ENCODE peak calls at places on chromosome 1, in four cellular contexts. F is CD8-positive, alpha-beta T cell; J is neural progenitor cell; H is hepatocyte. I is an unnamed sample.

GRCh38 chr1:76254165-76255043 is 179.9 kb downstream of the ST6GALNAC3 start:
- DNase-seq in J (no peak), F (no peak), H (peak; percentile 12), I (no peak)

GRCh38 chr1:25774921-25775774 is 24.8 kb upstream of the SELENON start:
- DNase-seq in F (peak; percentile 60), H (no peak), J (no peak), I (no peak)

GRCh38 chr1:168135982-168136708 is 585 bp downstream of the GPR161 start:
- DNase-seq in H (peak; percentile 69), F (no peak), J (peak; percentile 69), I (peak; percentile 30)

GRCh38 chr1:113438505-113439271 is 48.4 kb downstream of the MAGI3 start:
- DNase-seq in F (no peak), J (no peak), H (no peak), I (no peak)

GRCh38 chr1:234114648-234115307 is 210.3 kb downstream of the SLC35F3 start:
- DNase-seq in H (peak; percentile 70), F (no peak), J (peak; percentile 75), I (peak; percentile 59)

GRCh38 chr1:6507461-6507911 is 16.0 kb upstream of the PLEKHG5 start:
- DNase-seq in F (no peak), H (no peak), J (no peak), I (no peak)

GRCh38 chr1:221987860-221988520 is 246.1 kb upstream of the DUSP10 start:
- DNase-seq in H (no peak), F (no peak), J (no peak), I (peak; percentile 91)

GRCh38 chr1:44377925-44378784 is 23.1 kb upstream of the ERI3 start:
- DNase-seq in F (peak; percentile 29), J (peak; percentile 86), H (peak; percentile 72), I (peak; percentile 58)

GRCh38 chr1:109904105-109904817 is 6.4 kb upstream of the CSF1 start:
- DNase-seq in H (no peak), J (no peak), F (no peak), I (no peak)

GRCh38 chr1:205928256-205928655 is 15.0 kb downstream of the SLC26A9 start:
- DNase-seq in H (no peak), J (no peak), F (no peak), I (no peak)

GRCh38 chr1:201254625-201255469 is 28.5 kb upstream of the PKP1 start:
- DNase-seq in F (peak; percentile 53), J (peak; percentile 70), H (peak; percentile 69), I (peak; percentile 91)

GRCh38 chr1:115284209-115284608 is 53.8 kb downstream of the NGF start:
- DNase-seq in H (no peak), J (no peak), F (no peak), I (no peak)
- H3K27ac ChIP-seq in H (no peak overlapping the region), J (no peak overlapping the region), F (no peak overlapping the region), I (no peak overlapping the region)

DNA sequence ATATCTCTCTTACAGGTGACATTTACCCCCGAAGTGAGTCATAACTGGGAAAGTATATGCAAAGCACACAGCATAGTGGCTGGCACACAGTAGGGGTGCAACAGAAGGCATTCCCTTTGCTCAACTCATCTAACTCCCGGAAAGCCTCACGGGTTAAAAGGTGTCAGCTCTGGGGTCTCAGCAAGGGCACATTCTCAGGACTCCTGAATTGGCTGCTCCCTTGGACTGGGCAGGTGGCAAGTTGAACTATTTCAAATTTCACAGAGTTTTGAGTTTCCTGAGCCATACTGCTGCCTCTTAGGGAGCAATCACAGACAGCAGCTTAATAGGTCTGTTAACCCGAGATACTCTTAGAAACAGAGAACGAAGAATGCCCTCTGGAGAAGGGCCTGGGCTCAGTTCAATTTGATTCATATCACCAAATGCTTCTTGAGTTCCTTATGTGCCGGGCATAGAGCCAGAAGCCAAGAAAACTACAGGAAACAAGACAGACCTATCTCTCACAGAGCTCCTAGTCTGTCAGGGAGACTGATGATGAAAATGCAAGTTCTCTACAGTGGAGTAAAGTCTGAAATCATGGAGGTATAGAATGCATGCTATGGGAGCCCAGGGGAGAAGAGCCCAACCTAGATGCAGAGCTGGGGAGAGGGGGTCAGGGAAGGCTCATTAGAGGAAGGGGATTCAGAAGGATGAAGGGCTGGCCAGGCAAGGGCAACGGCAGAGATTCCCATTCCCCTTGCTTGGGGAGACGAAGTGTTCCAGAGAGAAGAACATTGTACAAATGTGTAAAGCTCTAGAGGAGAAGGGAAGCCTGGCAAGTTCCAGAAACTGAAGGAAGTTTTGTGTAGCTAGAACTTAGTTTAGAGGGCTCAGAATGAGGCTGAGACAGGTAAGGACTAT is 143.9 kb upstream of the HMGB4 start:
- DNase-seq in H (no peak), J (no peak), F (no peak), I (no peak)
- TF ChIP-seq CTCF in H (no peak), J (no peak), F (no peak), I (no peak)

GRCh38 chr1:155011437-155011907 is 8.9 kb downstream of the ZBTB7B start:
- DNase-seq in F (no peak), J (no peak), H (no peak), I (no peak)
- H3K27ac ChIP-seq in F (no peak overlapping the region), J (no peak overlapping the region), H (peak overlapping the region; percentile 20), I (peak overlapping the region; percentile 100)

GRCh38 chr1:219733511-219733910 is 120.6 kb upstream of the ZC3H11B start:
- DNase-seq in F (no peak), J (no peak), H (no peak), I (no peak)

GRCh38 chr1:219731771-219732170 is 118.9 kb upstream of the ZC3H11B start:
- DNase-seq in F (no peak), J (no peak), H (no peak), I (peak; percentile 29)

DNA sequence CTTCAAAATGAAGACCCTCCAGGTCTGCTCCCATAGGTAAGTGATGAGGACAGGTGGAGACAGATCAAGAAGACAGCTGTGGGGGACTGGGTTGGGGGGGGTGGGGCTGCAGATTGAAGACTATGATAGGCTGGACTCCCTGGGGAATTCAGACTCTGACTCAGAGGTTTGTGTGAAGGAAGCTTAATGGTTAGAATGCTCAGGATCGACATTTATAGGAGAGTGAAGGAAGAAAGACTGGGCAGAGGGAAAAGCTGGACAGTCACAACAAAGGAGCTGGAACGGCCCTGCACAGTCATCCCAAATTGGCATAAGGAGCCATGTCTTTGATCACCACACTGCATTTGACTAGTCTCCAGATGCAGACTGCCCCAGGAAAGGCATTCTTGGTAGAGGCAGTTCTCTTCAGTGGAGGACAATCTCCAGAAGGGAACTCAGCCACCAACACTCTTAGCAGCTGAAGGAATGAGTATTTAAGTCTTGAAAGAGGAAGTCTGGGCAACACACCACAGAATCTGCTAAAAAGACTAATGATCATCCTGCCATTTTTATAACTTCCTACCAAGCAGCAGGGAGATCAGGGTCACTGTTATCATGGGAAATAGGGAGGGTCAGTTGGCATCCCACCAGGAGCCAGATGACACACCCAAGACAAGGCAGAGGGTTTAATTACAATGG is 120.0 kb upstream of the ZC3H11B start:
- DNase-seq in H (no peak), J (no peak), F (no peak), I (no peak)
- TF ChIP-seq CTCF in H (no peak), J (no peak), F (no peak), I (no peak)

DNA sequence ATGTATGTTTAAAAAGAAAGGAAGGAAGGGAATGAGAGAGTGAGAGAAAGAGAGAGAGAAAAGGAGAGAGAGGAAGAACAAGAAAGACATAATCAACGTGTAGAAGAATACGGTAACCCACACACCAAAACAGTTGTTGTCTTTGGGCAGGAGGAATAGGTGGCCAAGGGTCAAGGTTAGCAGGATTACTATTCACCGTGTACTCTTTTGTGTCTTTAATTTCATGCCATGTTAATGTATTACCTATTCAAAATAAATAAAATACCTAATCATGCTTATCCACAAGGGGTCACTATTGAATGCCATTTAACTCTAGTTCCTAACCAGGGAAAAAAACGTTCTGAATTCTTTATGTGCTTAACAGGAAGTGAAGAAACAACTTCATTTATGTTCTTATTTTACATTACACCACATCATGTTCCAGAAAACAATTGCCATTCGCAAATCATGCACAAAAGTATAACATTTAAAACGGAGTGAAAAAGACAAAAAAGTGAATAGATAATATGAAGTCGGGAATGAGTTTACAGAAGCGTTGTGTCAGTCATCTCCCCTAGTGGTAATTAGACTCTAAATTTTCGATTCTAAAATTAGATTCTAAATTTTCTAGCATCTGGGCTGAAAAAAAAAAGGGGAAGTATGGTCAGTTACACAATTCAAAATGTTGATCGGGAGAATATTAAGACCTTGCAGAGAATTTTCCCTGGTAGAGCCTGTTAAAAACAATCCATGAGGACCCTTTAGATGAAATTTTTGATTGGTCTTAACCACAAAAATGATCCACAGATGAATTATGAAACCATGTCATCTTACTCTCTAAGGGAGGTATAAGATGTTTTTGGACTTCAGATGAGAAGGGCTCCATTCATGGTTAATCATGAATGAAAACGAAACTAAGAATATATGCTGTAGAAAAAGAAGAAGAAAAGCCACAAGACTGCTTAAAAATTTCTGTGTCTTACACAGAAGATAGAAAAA is 694 bp upstream of the KMO start:
- DNase-seq in J (peak; percentile 54), H (peak; percentile 71), F (no peak), I (peak; percentile 42)
- H3K27ac ChIP-seq in J (no peak overlapping the region), H (no peak overlapping the region), F (peak overlapping the region; percentile 11), I (no peak overlapping the region)

GRCh38 chr1:147080013-147080661 is 92.1 kb downstream of the PRKAB2 start:
- DNase-seq in F (no peak), J (no peak), H (no peak), I (no peak)

GRCh38 chr1:147079400-147080012 is 92.8 kb downstream of the PRKAB2 start:
- DNase-seq in H (no peak), F (no peak), J (no peak), I (no peak)

GRCh38 chr1:147078606-147079399 is 93.5 kb downstream of the PRKAB2 start:
- DNase-seq in J (no peak), H (no peak), F (no peak), I (no peak)

GRCh38 chr1:147077936-147078605 is 94.2 kb downstream of the PRKAB2 start:
- DNase-seq in H (no peak), J (no peak), F (no peak), I (no peak)

DNA sequence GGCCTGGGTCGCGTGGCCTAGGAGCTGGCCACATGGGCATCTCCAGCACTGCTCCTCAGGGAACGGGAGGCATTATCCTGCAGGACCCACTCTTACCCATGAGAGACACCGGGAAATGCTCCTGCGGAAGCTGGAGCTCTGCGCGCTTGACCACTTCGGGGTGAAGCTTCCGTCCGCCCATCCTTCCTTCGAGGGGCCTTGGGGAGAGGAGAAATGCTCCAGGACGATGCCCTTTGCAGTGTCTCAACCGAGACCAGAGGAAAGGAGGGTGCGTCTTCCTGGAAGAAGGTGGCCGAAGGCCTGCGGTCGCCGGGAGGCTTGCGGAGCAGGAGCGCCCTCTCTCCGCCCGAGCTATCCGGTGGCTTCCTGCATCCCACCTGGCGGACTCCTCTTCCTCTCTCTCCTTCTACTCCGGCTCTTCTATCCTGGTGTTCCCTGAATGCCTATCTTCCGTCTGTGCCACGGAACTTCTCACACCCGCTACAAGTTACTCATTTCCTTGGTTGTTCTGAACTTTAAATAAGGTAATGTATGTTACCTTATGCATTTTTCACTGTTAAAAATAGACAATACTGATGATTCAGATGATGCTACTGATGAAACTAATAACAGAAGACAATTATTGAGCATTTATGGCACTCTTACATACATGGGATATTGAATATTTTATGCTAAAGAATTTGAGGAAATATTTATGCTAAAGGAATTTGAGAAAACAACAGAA is 91.4 kb downstream of the PRKAB2 start:
- DNase-seq in H (no peak), F (no peak), J (no peak), I (no peak)
- TF ChIP-seq CTCF in H (no peak), F (no peak), J (peak; percentile 20), I (no peak)

GRCh38 chr1:153627797-153628626 is at the start of gene S100A1:
- DNase-seq in H (no peak), J (no peak), F (no peak), I (no peak)
- H3K27ac ChIP-seq in H (peak within 1 kb of the TSS; percentile 96), J (no peak within 1 kb of the TSS), F (no peak within 1 kb of the TSS), I (peak within 1 kb of the TSS; percentile 94)

DNA sequence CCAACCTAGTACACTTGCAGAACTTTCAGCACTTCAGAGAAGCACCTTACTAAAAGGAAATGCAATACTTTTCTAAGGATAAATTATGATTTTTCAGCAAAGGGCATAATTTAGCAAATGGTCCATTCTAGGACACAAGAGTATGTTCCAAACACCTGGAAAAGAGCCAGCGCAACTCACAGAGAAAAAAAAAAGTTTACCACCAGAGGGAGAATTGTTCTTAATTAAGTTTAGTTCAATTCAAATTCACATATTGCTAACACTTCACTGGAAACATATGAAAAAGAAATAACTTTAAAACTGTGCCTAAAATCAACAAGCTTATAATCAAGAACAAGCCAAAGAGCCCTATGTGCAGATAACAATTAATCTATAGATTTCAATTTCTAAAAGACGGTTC is 338.1 kb downstream of the SEC16B start:
- DNase-seq in F (no peak), J (no peak), H (no peak), I (no peak)
- TF ChIP-seq CTCF in F (no peak), J (peak; percentile 6), H (no peak), I (no peak)